ENCODE peak calls at places on chromosomes 13 and 19, in five cellular contexts. U is hippocampal formation; I is colonic mucosa; E is stimulated activated CD4-positive, alpha-beta T cell treated with anti-CD3 and anti-CD28 coated beads, TNF-alpha, amount 100 ng/mL, for 24 hours; J is activated CD4-positive, alpha-beta T cell treated with anti-CD3 and anti-CD28 coated beads, Interleukin-2, amount 10 ng/mL, durations not matched to agents 7 days and 5 days. L is an unnamed sample.

GRCh38 chr19:35977446-35978222 is 17.4 kb upstream of the SDHAF1 start:
- DNase-seq in U (no peak), I (no peak), E (no peak), J (peak; percentile 26), L (no peak)

GRCh38 chr19:52542984-52543664 is 15.7 kb downstream of the ZNF808 start:
- DNase-seq in U (no peak), I (no peak), E (no peak), J (peak; percentile 36), L (no peak)

GRCh38 chr19:38134538-38135149 is 89.4 kb downstream of the DPF1 start:
- DNase-seq in U (no peak), I (peak; percentile 40), E (peak; percentile 15), J (peak; percentile 36), L (peak; percentile 47)

GRCh38 chr13:29591310-29591709 is 4.2 kb downstream of the SLC7A1 start:
- DNase-seq in U (no peak), I (no peak), E (no peak), J (no peak), L (no peak)

GRCh38 chr19:31402931-31403330 is 53.7 kb upstream of the TSHZ3 start:
- DNase-seq in U (no peak), I (no peak), E (no peak), J (no peak), L (no peak)

GRCh38 chr13:79389031-79389430 is 17.0 kb downstream of the RBM26 start:
- DNase-seq in U (no peak), I (no peak), E (no peak), J (no peak), L (no peak)

GRCh38 chr19:49148784-49149651 is 6.2 kb downstream of the HRC start:
- DNase-seq in U (peak; percentile 77), I (peak; percentile 100), E (peak; percentile 83), J (peak; percentile 77), L (peak; percentile 98)

GRCh38 chr13:102141625-102142472 is 260.0 kb downstream of the FGF14 start:
- DNase-seq in U (no peak), I (no peak), E (no peak), J (no peak), L (peak; percentile 6)

GRCh38 chr19:6481541-6482342 is at the start of gene DENND1C:
- DNase-seq in U (peak; percentile 38), I (no peak), E (peak; percentile 72), J (peak; percentile 75), L (no peak)

GRCh38 chr19:3653865-3654513 is 27.4 kb upstream of the CACTIN start:
- DNase-seq in U (no peak), I (no peak), E (no peak), J (no peak), L (no peak)

GRCh38 chr13:101876951-101877350 is 424.5 kb downstream of the ITGBL1 start:
- DNase-seq in U (no peak), I (no peak), E (no peak), J (no peak), L (no peak)

GRCh38 chr13:31476266-31476665 is 263.1 kb upstream of the RXFP2 start:
- DNase-seq in U (no peak), I (no peak), E (no peak), J (no peak), L (peak; percentile 58)

GRCh38 chr19:48120505-48120904 is 9.9 kb upstream of the PLA2G4C start:
- DNase-seq in U (no peak), I (no peak), E (no peak), J (no peak), L (no peak)

GRCh38 chr19:19670070-19670551 is 1.5 kb downstream of the ZNF101 start:
- DNase-seq in U (no peak), I (peak; percentile 17), E (no peak), J (no peak), L (peak; percentile 13)

GRCh38 chr19:18000981-18001836 is 6.8 kb upstream of the ARRDC2 start:
- DNase-seq in U (peak; percentile 61), I (peak; percentile 96), E (peak; percentile 88), J (peak; percentile 92), L (peak; percentile 98)

GRCh38 chr13:59970847-59971246 is 192.9 kb downstream of the DIAPH3 start:
- DNase-seq in U (no peak), I (no peak), E (no peak), J (no peak), L (no peak)

GRCh38 chr13:34462843-34463242 is 479.2 kb upstream of the NBEA start:
- DNase-seq in U (no peak), I (no peak), E (no peak), J (no peak), L (peak; percentile 60)

GRCh38 chr19:5078179-5078578 is 109.3 kb downstream of the KDM4B start:
- DNase-seq in U (no peak), I (no peak), E (no peak), J (no peak), L (no peak)

GRCh38 chr13:97945792-97946419 is 7.6 kb upstream of the IPO5 start:
- DNase-seq in U (no peak), I (no peak), E (no peak), J (no peak), L (no peak)

GRCh38 chr13:44197791-44198770 is 175.5 kb upstream of the SERP2 start:
- DNase-seq in U (no peak), I (no peak), E (peak; percentile 34), J (peak; percentile 15), L (no peak)

GRCh38 chr13:33611016-33611805 is 206.7 kb upstream of the RFC3 start:
- DNase-seq in U (peak; percentile 74), I (no peak), E (no peak), J (no peak), L (peak; percentile 24)

GRCh38 chr13:33353210-33353609 is 67.7 kb upstream of the STARD13 start:
- DNase-seq in U (peak; percentile 48), I (peak; percentile 51), E (no peak), J (no peak), L (no peak)

GRCh38 chr19:43739836-43740235 is 14.9 kb downstream of the SMG9 start:
- DNase-seq in U (no peak), I (peak; percentile 90), E (no peak), J (no peak), L (no peak)

GRCh38 chr19:41373993-41374392 is 2.3 kb upstream of the TMEM91 start:
- DNase-seq in U (peak; percentile 74), I (peak; percentile 76), E (no peak), J (no peak), L (peak; percentile 75)

GRCh38 chr13:33441015-33441414 is 155.5 kb upstream of the STARD13 start:
- DNase-seq in U (no peak), I (peak; percentile 43), E (no peak), J (no peak), L (peak; percentile 16)

GRCh38 chr19:40445945-40446784 is 2.0 kb upstream of the SERTAD3 start:
- DNase-seq in U (no peak), I (peak; percentile 88), E (no peak), J (no peak), L (peak; percentile 22)

GRCh38 chr19:16951529-16951928 is 62.7 kb downstream of the F2RL3 start:
- DNase-seq in U (no peak), I (no peak), E (no peak), J (no peak), L (no peak)

GRCh38 chr13:19586904-19587634 is 25.7 kb upstream of the TPTE2 start:
- DNase-seq in U (no peak), I (peak; percentile 27), E (peak; percentile 79), J (peak; percentile 86), L (no peak)

GRCh38 chr19:18613589-18614234 is 1.0 kb downstream of the TMEM59L start:
- DNase-seq in U (no peak), I (no peak), E (no peak), J (no peak), L (no peak)

GRCh38 chr19:55352746-55353145 is 1.8 kb downstream of the COX6B2 start:
- DNase-seq in U (no peak), I (no peak), E (no peak), J (no peak), L (no peak)

GRCh38 chr19:9857920-9858746 is 23.0 kb downstream of the PIN1 start:
- DNase-seq in U (no peak), I (no peak), E (no peak), J (peak; percentile 36), L (no peak)

GRCh38 chr19:58361900-58362271 is 665 bp downstream of the ZNF497 start:
- DNase-seq in U (no peak), I (no peak), E (peak; percentile 62), J (peak; percentile 33), L (no peak)

GRCh38 chr13:26584713-26585112 is 27.2 kb downstream of the WASF3 start:
- DNase-seq in U (no peak), I (no peak), E (no peak), J (no peak), L (peak; percentile 47)

GRCh38 chr19:29040291-29040690 is 172.7 kb downstream of the UQCRFS1 start:
- DNase-seq in U (peak; percentile 10), I (no peak), E (no peak), J (no peak), L (no peak)

L was measured in hepatic stellate cell.